ENCODE peak calls at places on chromosome 21, in five cellular contexts. One of them, this sample, is unnamed.

GRCh38 chr21:22020221-22020620 is 1022.0 kb downstream of the NCAM2 start:
- DNase-seq in NCI-H1105: no peak
- DNase-seq in A172: no peak
- DNase-seq in hippocampal formation: no peak
- DNase-seq in kidney glomerular epithelial cell: no peak
- DNase-seq in this sample: peak; percentile 73

GRCh38 chr21:15515908-15516307 is 213.9 kb upstream of the USP25 start:
- DNase-seq in kidney glomerular epithelial cell: no peak
- DNase-seq in A172: no peak
- DNase-seq in NCI-H1105: no peak
- DNase-seq in hippocampal formation: no peak
- DNase-seq in this sample: no peak

GRCh38 chr21:17745086-17745485 is 74.1 kb downstream of the C21orf91 start:
- DNase-seq in kidney glomerular epithelial cell: no peak
- DNase-seq in hippocampal formation: no peak
- DNase-seq in NCI-H1105: no peak
- DNase-seq in A172: no peak
- DNase-seq in this sample: no peak

GRCh38 chr21:18801468-18801867 is 397.9 kb upstream of the TMPRSS15 start:
- DNase-seq in kidney glomerular epithelial cell: no peak
- DNase-seq in hippocampal formation: no peak
- DNase-seq in NCI-H1105: no peak
- DNase-seq in A172: peak; percentile 57
- DNase-seq in this sample: no peak

GRCh38 chr21:46562964-46563607 is 41.8 kb downstream of the S100B start:
- DNase-seq in hippocampal formation: no peak
- DNase-seq in A172: no peak
- DNase-seq in NCI-H1105: no peak
- DNase-seq in kidney glomerular epithelial cell: no peak
- DNase-seq in this sample: no peak

GRCh38 chr21:35273331-35273730 is 224.2 kb upstream of the RUNX1 start:
- DNase-seq in hippocampal formation: no peak
- DNase-seq in NCI-H1105: no peak
- DNase-seq in kidney glomerular epithelial cell: no peak
- DNase-seq in A172: no peak
- DNase-seq in this sample: no peak

GRCh38 chr21:34967509-34968289 is 81.4 kb downstream of the RUNX1 start:
- DNase-seq in NCI-H1105: no peak
- DNase-seq in hippocampal formation: no peak
- DNase-seq in kidney glomerular epithelial cell: no peak
- DNase-seq in A172: peak; percentile 65
- DNase-seq in this sample: no peak

GRCh38 chr21:38505654-38506523 is 7.6 kb upstream of the ERG start:
- DNase-seq in kidney glomerular epithelial cell: peak; percentile 57
- DNase-seq in NCI-H1105: peak; percentile 53
- DNase-seq in hippocampal formation: peak; percentile 76
- DNase-seq in A172: peak; percentile 75
- DNase-seq in this sample: peak; percentile 13

GRCh38 chr21:33978585-33978984 is 63.0 kb upstream of the ATP5PO start:
- DNase-seq in hippocampal formation: no peak
- DNase-seq in A172: no peak
- DNase-seq in kidney glomerular epithelial cell: no peak
- DNase-seq in NCI-H1105: no peak
- DNase-seq in this sample: no peak

GRCh38 chr21:45870851-45871615 is 110.5 kb upstream of the COL6A1 start:
- DNase-seq in hippocampal formation: no peak
- DNase-seq in NCI-H1105: no peak
- DNase-seq in A172: no peak
- DNase-seq in kidney glomerular epithelial cell: no peak
- DNase-seq in this sample: no peak

GRCh38 chr21:19501115-19501514 is 1097.5 kb upstream of the TMPRSS15 start:
- DNase-seq in NCI-H1105: no peak
- DNase-seq in hippocampal formation: no peak
- DNase-seq in A172: no peak
- DNase-seq in kidney glomerular epithelial cell: no peak
- DNase-seq in this sample: no peak